ENCODE peak calls at places on chromosomes 1 and 21, in nine cellular contexts. T is activated T-cell treated with anti-CD3 and anti-CD28 coated beads, Interleukin-2, amount 50 U/mL, for 72 hours; A is H7; D is endothelial cell; R is mucosa of gallbladder; C is anterior cingulate cortex; W is stimulated activated effector memory CD8-positive, alpha-beta T cell treated with anti-CD3 and anti-CD28 coated beads, Interleukin-12 subunit alpha, Interleukin-12 subunit beta, amount 100 ng/mL, for 72 hours; F is amygdala; B is mesothelial cell of epicardium. V is an unnamed sample.

GRCh38 chr1:214842856-214843255 is 239.7 kb upstream of the KCNK2 start:
- DNase-seq in W (no peak), A (no peak), T (no peak), F (no peak), B (no peak), R (no peak), C (no peak), D (no peak), V (no peak)

GRCh38 chr21:44962481-44962966 is 22.7 kb downstream of the SLX9 start:
- DNase-seq in A (no peak), W (no peak), C (no peak), R (peak; percentile 48), T (no peak), D (no peak), F (no peak), B (no peak), V (no peak)

GRCh38 chr1:27522148-27522859 is 32.3 kb upstream of the WASF2 start:
- DNase-seq in R (no peak), C (no peak), F (no peak), A (no peak), T (peak; percentile 78), B (no peak), D (no peak), W (peak; percentile 72), V (no peak)

GRCh38 chr1:88188038-88188437 is 496.0 kb upstream of the PKN2 start:
- DNase-seq in W (no peak), R (no peak), F (no peak), T (no peak), D (no peak), A (no peak), C (no peak), B (no peak), V (no peak)

GRCh38 chr1:36034692-36035091 is 49.2 kb upstream of the TEKT2 start:
- DNase-seq in A (no peak), C (no peak), W (no peak), T (no peak), F (no peak), D (no peak), B (no peak), R (no peak), V (peak; percentile 92)

GRCh38 chr1:207890136-207890738 is 20.7 kb downstream of the CD34 start:
- DNase-seq in C (peak; percentile 12), D (peak; percentile 57), F (no peak), W (no peak), T (no peak), R (peak; percentile 60), A (no peak), B (no peak), V (peak; percentile 30)

GRCh38 chr1:213983589-213984386 is 4.0 kb upstream of the PROX1 start:
- DNase-seq in R (no peak), T (no peak), B (no peak), F (no peak), D (no peak), W (no peak), C (no peak), A (peak; percentile 69), V (no peak)

GRCh38 chr1:43732132-43732531 is 24.8 kb downstream of the ST3GAL3 start:
- DNase-seq in W (no peak), F (no peak), R (no peak), B (no peak), D (no peak), C (no peak), T (no peak), A (no peak), V (no peak)

GRCh38 chr1:31054349-31054748 is 11.2 kb downstream of the PUM1 start:
- DNase-seq in C (no peak), A (no peak), W (no peak), D (no peak), T (no peak), R (no peak), B (no peak), F (no peak), V (no peak)

GRCh38 chr1:225652726-225653462 is at the start of gene ENAH:
- DNase-seq in B (peak; percentile 81), W (peak; percentile 57), T (peak; percentile 56), R (peak; percentile 74), A (peak; percentile 96), D (peak; percentile 71), F (peak; percentile 89), C (peak; percentile 88), V (no peak)

GRCh38 chr1:156704930-156705320 is 458 bp downstream of the CRABP2 start:
- DNase-seq in T (peak; percentile 62), D (no peak), B (no peak), F (no peak), W (no peak), R (peak; percentile 36), A (peak; percentile 81), C (no peak), V (no peak)

GRCh38 chr1:17567582-17567981 is 28.1 kb downstream of the ARHGEF10L start:
- DNase-seq in T (no peak), W (no peak), C (no peak), D (no peak), A (no peak), R (peak; percentile 51), F (no peak), B (no peak), V (no peak)

GRCh38 chr21:37281993-37282392 is 14.9 kb upstream of the VPS26C start:
- DNase-seq in C (no peak), F (no peak), D (no peak), W (no peak), T (no peak), R (no peak), A (peak; percentile 33), B (no peak), V (no peak)

GRCh38 chr1:33176362-33176850 is 5.4 kb downstream of the TRIM62 start:
- DNase-seq in W (no peak), R (no peak), B (no peak), D (no peak), A (peak; percentile 38), T (no peak), F (no peak), C (no peak), V (no peak)

GRCh38 chr1:235111107-235111506 is 17.5 kb downstream of the TOMM20 start:
- DNase-seq in A (no peak), D (no peak), W (no peak), T (no peak), B (no peak), F (no peak), R (no peak), C (no peak), V (no peak)

GRCh38 chr21:34730756-34731445 is 62.1 kb downstream of the CLIC6 start:
- DNase-seq in W (no peak), R (no peak), F (no peak), D (no peak), C (no peak), A (no peak), T (no peak), B (no peak), V (no peak)

GRCh38 chr1:111847519-111847918 is 91.8 kb downstream of the DDX20 start:
- DNase-seq in D (no peak), W (no peak), F (no peak), B (no peak), C (no peak), T (no peak), A (no peak), R (no peak), V (no peak)